ENCODE peak calls at places on chromosome 10, in four cellular contexts. Y, D, T and M are unnamed samples.

GRCh38 chr10:69881202-69881601 is 79.5 kb downstream of the COL13A1 start:
- DNase-seq in D (no peak), T (no peak), Y (no peak), M (no peak)

GRCh38 chr10:119807960-119808697 is 64.5 kb downstream of the MCMBP start:
- DNase-seq in Y (no peak), D (peak), T (no peak), M (no peak)

GRCh38 chr10:97851341-97852001 is 1.8 kb downstream of the GOLGA7B start:
- DNase-seq in Y (no peak), T (no peak), D (no peak), M (no peak)

GRCh38 chr10:122263971-122264370 is 7.1 kb upstream of the BTBD16 start:
- DNase-seq in D (peak), Y (no peak), T (peak), M (peak)

GRCh38 chr10:115772606-115773005 is 500.4 kb downstream of the GFRA1 start:
- DNase-seq in D (peak), T (no peak), Y (no peak), M (no peak)

GRCh38 chr10:672992-673391 is 16.5 kb downstream of the DIP2C start:
- DNase-seq in Y (no peak), D (no peak), T (no peak), M (no peak)

GRCh38 chr10:131853610-131853964 is 47.2 kb upstream of the PPP2R2D start:
- DNase-seq in Y (no peak), D (no peak), T (no peak), M (no peak)

GRCh38 chr10:131134651-131135050 is 176.9 kb downstream of the TCERG1L start:
- DNase-seq in T (no peak), Y (no peak), D (no peak), M (no peak)

GRCh38 chr10:63343476-63343875 is 122.3 kb downstream of the JMJD1C start:
- DNase-seq in D (peak), T (no peak), Y (no peak), M (no peak)

DNA sequence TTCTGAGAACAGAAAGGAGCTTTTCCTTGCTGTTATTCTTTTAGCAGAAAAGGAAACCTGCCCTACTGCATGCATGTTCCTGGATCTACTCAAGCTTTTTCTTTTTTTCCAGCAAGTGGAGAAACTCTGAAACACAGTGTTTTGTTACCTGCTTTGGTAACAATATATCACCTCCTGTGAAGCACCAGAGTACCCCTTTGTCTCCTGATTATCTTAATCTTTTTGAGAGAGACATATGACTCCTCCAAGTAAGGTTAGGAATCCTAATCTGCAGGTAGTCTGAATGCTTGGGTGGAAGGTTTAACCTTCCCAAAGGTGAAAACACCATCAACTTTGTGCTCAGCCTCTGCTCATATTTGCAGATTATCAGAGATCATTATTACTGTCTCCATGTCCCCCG is 93.1 kb downstream of the MAPK8 start:
- DNase-seq in Y (peak), T (no peak), D (no peak), M (no peak)
- TF ChIP-seq CTCF in Y (no peak), T (no peak), D (no peak), M (no peak)

GRCh38 chr10:11017575-11018425 is at the start of gene CELF2:
- DNase-seq in D (peak), Y (peak), T (no peak), M (no peak)

GRCh38 chr10:11018426-11018818 is 750 bp downstream of the CELF2 start:
- DNase-seq in D (no peak), T (no peak), Y (peak), M (no peak)

GRCh38 chr10:11020026-11020820 is 2.6 kb downstream of the CELF2 start:
- DNase-seq in Y (no peak), D (no peak), T (no peak), M (no peak)

GRCh38 chr10:11016959-11017574 is 605 bp upstream of the CELF2 start:
- DNase-seq in D (no peak), T (no peak), Y (no peak), M (no peak)

GRCh38 chr10:11018830-11019692 is 1.4 kb downstream of the CELF2 start:
- DNase-seq in T (no peak), Y (no peak), D (no peak), M (no peak)
- TF ChIP-seq EZH2 in T (peak), Y (no peak), D (no peak), M (no peak)

GRCh38 chr10:100520811-100521210 is 1.1 kb upstream of the SEC31B start:
- DNase-seq in T (no peak), Y (no peak), D (peak), M (no peak)

GRCh38 chr10:100522107-100522811 is 2.6 kb upstream of the SEC31B start:
- DNase-seq in Y (no peak), T (no peak), D (no peak), M (no peak)

GRCh38 chr10:100516847-100517246 is 2.8 kb downstream of the SEC31B start:
- DNase-seq in T (no peak), D (no peak), Y (no peak), M (no peak)

GRCh38 chr10:100518761-100519241 is 860 bp downstream of the SEC31B start:
- DNase-seq in Y (peak), D (peak), T (peak), M (peak)

DNA sequence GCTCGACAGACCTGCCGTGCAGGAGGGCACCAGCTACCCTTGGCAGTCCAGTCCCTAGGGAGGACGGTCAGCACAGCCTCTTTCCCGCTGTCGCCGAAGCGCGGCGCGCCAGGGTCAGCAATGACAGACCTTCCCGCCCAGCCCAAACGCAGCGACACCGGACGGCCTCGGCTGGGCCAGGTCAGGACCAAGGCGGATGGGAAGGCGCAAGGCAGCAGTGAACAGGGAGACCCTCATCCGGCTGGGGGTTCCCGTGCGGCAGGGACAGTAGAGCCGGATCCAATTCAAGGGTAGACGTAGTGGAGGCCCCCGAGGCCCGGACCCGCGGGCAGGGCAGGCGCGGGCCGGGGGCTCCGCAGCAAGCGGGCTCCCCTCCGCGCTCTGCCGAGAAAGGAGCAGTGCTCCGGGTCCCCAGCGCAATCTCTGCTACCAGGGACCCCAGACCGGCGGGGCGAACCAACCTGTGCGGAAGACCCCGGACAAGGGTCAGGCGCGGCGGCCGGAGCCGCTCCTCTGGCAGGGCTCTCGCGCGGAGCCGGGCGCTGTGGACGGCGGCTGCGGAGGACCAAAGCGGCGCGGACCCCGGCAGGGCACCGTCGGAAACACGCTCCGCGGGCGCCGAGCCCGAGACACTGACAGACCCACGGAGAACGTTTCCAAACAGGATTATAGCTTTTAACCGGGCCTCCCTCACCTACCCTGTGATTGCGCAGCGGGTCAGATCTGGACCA is at the start of gene SEC31B:
- DNase-seq in T (no peak), D (no peak), Y (peak), M (no peak)
- TF ChIP-seq CTCF in T (no peak), D (peak), Y (no peak), M (no peak)

GRCh38 chr10:101287922-101288638 is 58.8 kb upstream of the LBX1 start:
- DNase-seq in D (peak), Y (peak), T (no peak), M (no peak)

GRCh38 chr10:101285093-101285463 is 55.8 kb upstream of the LBX1 start:
- DNase-seq in T (no peak), Y (no peak), D (no peak), M (no peak)

GRCh38 chr10:101285519-101286070 is 56.3 kb upstream of the LBX1 start:
- DNase-seq in T (no peak), D (no peak), Y (peak), M (no peak)

GRCh38 chr10:101286248-101287046 is 57.2 kb upstream of the LBX1 start:
- DNase-seq in Y (no peak), D (no peak), T (no peak), M (no peak)

DNA sequence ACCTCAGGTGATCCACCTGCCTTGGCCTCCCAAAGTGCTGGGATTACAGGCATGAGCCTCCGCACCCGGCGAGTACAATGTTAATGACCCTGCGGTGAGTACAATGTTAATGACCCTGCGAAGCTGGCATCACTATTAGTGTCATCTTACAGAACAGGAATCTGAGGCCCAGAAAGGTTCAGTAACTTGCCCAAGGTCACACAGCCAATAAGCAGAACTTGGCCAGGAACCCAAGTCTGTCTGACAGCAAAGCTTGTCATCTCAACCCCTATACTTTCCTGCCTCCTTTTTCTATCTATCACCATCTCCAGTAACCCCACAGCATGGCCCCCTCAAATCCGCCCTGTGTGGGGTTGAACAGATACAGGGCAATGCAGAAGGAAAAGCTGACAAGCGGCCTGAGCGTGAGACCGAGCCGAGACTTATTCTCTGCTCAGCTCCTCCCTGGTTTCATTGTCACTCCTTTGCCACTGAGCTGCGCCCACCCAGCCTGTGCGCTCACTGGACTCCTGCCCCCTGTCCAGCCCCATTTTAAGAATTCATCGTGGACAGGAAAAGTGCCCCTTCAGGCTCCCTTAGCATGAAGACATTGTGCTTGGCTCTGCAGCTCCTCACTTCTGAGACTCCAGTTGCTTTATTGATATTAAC is 58.0 kb upstream of the LBX1 start:
- DNase-seq in D (no peak), Y (peak), T (no peak), M (no peak)
- TF ChIP-seq EZH2 in D (no peak), Y (no peak), T (no peak), M (no peak)

DNA sequence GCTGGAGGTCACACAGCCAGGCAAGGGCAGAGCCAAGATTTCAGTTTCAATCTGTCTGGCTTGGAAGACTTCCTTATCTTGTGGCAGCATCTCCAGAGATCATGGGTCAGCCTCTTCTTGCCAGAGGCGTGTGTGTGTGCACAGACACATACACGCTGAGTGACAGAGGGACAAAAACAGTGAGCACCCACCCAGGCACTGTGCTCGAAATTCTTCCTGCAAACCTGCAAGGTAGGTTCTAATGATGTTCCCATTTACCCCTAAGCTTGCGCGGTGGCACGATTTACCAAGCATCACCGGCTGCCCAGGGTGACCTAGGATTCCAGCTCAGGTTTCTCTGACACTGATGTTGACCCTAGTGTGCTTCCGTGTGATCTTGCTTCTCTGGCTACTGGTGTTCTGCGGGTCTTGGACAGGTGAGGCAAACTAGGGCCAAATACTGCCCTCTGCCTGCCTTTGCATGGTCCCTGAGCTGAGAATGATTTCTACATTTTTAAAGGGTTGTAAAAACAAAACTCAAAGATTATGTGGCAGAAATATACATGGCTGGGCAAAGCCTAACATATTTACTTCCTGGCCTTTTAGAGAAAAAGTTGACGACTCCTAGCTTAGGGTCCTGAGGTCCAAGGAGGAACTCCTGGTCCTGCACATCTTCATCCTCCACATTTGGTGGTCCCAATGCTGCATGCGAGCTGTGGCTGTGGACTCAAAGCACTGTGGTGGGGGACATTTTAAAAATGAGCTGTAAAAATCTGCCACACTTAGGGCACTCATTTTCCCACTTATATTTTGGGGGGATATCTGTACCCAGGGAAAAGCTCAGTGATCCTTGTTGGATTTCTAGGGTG is 268.5 kb downstream of the RPS24 start:
- DNase-seq in D (no peak), T (no peak), Y (no peak), M (no peak)
- TF ChIP-seq CTCF in D (peak), T (no peak), Y (peak), M (peak)

DNA sequence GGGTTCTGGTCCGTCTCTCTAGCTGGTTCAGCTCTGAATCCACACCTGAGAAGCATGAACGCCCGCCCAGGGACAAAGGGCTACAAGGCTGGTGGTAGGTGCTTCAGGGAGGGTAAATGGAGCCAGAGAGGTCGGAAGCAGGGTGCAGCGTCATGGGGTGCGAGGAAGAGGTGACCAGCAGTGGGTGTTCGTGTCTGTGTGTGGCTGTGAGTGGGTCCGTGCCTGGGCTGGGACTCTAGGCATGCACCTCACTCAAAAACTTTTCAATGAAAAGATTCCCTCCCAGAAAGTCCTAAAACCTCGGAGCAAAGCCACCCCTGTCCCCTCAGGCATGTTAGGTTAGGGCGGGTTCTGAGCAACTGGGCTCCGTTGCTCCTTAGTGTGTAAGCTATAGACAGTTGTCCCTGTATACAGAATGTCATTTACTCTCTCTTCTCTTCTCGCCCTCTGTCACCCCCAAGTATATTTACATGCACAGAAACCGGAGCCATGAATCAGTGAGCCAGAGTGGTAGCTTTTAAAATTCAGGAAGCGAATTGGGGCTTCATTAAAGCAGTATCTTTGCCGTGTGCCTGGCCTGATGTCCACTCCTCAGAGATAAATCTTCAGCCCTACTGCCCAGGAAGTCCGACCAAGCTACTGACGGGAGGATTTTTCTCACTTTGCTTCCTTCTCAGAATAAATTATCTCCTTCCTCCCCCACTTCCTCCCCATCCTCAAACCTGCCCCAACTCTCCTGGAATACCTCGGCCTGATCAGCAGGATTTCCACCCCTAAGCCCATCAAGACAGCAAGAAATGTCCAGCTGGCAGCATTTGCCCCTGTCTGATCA is 12.2 kb upstream of the GATA3 start:
- DNase-seq in Y (peak), T (no peak), D (no peak), M (no peak)
- TF ChIP-seq EZH2 in Y (peak), T (peak), D (peak), M (no peak)

DNA sequence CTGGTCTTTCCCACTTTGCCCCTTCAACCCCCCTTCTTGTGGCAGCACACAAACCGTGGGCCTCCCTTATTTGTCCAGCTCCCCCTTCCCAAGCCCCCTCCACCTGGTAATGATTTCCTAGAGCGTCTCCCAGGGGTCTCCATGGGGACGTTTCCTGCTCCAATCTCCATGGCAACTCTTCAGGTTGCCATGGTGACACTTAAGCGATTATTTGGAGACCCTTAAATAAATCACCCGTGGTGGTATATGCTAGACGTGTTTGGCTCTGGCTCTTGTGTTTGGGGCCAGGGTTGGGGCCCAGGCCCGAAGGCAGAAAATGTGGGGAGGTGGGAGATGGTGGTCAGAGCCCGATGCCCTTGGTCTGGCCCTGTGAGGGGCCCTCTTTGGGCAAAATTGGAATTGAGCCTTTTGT is 41.1 kb upstream of the DLG5 start:
- DNase-seq in T (peak), D (no peak), Y (peak), M (no peak)
- TF ChIP-seq CTCF in T (no peak), D (no peak), Y (no peak), M (no peak)

GRCh38 chr10:77378950-77379349 is 258.7 kb downstream of the KCNMA1 start:
- DNase-seq in T (no peak), Y (no peak), D (no peak), M (no peak)
- TF ChIP-seq EZH2 in T (no peak), Y (no peak), D (no peak), M (no peak)